ENCODE peak calls at places on chromosome 18, in ten cellular contexts. F is renal cortical epithelial cell; H is BJ; U is GM18507; Q is left ventricle myocardium inferior; Y is activated naive CD4-positive, alpha-beta T cell treated with anti-CD3 and anti-CD28 coated beads for 36 hours; B is stimulated activated CD8-positive, alpha-beta memory T cell treated with anti-CD3 and anti-CD28 coated beads, Interleukin-2, amount 100 ng/mL, for 48 hours; P is Calu3; I is cardiac muscle cell; K is fibroblast of villous mesenchyme. W is an unnamed sample.

GRCh38 chr18:32893915-32894314 is 121.1 kb upstream of the KLHL14 start:
- DNase-seq in F (no peak), H (no peak), U (no peak), Q (no peak), Y (no peak), B (no peak), P (no peak), I (no peak), K (no peak), W (no peak)

GRCh38 chr18:45231606-45232005 is 383.7 kb upstream of the SLC14A2 start:
- DNase-seq in F (no peak), H (no peak), U (no peak), Q (no peak), Y (no peak), B (no peak), P (no peak), I (no peak), K (no peak), W (no peak)

GRCh38 chr18:79643049-79643765 is 36.4 kb upstream of the CTDP1 start:
- DNase-seq in F (no peak), H (no peak), U (no peak), Q (no peak), Y (peak; percentile 8), B (no peak), P (no peak), I (no peak), K (no peak), W (no peak)

GRCh38 chr18:48948112-48949050 is 2.4 kb downstream of the SMAD7 start:
- DNase-seq in F (no peak), H (no peak), U (no peak), Q (no peak), Y (peak; percentile 49), B (no peak), P (peak; percentile 46), I (peak; percentile 75), K (peak; percentile 87), W (peak; percentile 84)

GRCh38 chr18:44733069-44733753 is 52.5 kb downstream of the SETBP1 start:
- DNase-seq in F (peak; percentile 93), H (peak; percentile 60), U (no peak), Q (no peak), Y (peak; percentile 46), B (no peak), P (no peak), I (peak; percentile 67), K (peak; percentile 70), W (no peak)

GRCh38 chr18:27541293-27541692 is 356.2 kb upstream of the CHST9 start:
- DNase-seq in F (no peak), H (no peak), U (no peak), Q (no peak), Y (no peak), B (no peak), P (no peak), I (no peak), K (no peak), W (no peak)

GRCh38 chr18:36572135-36572856 is 256.5 kb downstream of the TPGS2 start:
- DNase-seq in F (peak; percentile 56), H (no peak), U (peak; percentile 15), Q (no peak), Y (peak; percentile 50), B (no peak), P (peak; percentile 39), I (peak; percentile 80), K (peak; percentile 45), W (no peak)

GRCh38 chr18:44679912-44680270 is 797 bp upstream of the SETBP1 start:
- DNase-seq in F (no peak), H (no peak), U (no peak), Q (peak; percentile 64), Y (peak; percentile 42), B (peak; percentile 25), P (peak; percentile 53), I (peak; percentile 66), K (peak; percentile 53), W (peak; percentile 80)

W was measured in right cardiac atrium.